ENCODE peak calls at places on chromosomes 2 and 18, in eight cellular contexts. One of them, this sample, is unnamed.

GRCh38 chr18:12053312-12053711 is 40.3 kb upstream of the ANKRD62 start:
- DNase-seq in H7: no peak
- DNase-seq in AG09309: no peak
- DNase-seq in aorta: no peak
- DNase-seq in HS-5: no peak
- DNase-seq in NCI-H1694 treated with DMSO at 0.1 percent for 48 hours: no peak
- DNase-seq in nephron progenitor cell: no peak
- DNase-seq in NCI-H510A treated with DMSO at 0.1 percent for 48 hours: no peak
- DNase-seq in this sample: no peak

GRCh38 chr2:108377411-108377810 is 343 bp upstream of the SULT1C4 start:
- DNase-seq in H7: no peak
- DNase-seq in AG09309: no peak
- DNase-seq in aorta: no peak
- DNase-seq in HS-5: no peak
- DNase-seq in NCI-H1694 treated with DMSO at 0.1 percent for 48 hours: no peak
- DNase-seq in nephron progenitor cell: no peak
- DNase-seq in NCI-H510A treated with DMSO at 0.1 percent for 48 hours: no peak
- DNase-seq in this sample: no peak

GRCh38 chr2:212299333-212299732 is 239.3 kb downstream of the ERBB4 start:
- DNase-seq in H7: no peak
- DNase-seq in AG09309: no peak
- DNase-seq in aorta: no peak
- DNase-seq in HS-5: no peak
- DNase-seq in NCI-H1694 treated with DMSO at 0.1 percent for 48 hours: peak
- DNase-seq in nephron progenitor cell: no peak
- DNase-seq in NCI-H510A treated with DMSO at 0.1 percent for 48 hours: no peak
- DNase-seq in this sample: no peak

GRCh38 chr18:13471495-13471845 is 252.9 kb downstream of the LDLRAD4 start:
- DNase-seq in H7: no peak
- DNase-seq in AG09309: no peak
- DNase-seq in aorta: no peak
- DNase-seq in HS-5: no peak
- DNase-seq in NCI-H1694 treated with DMSO at 0.1 percent for 48 hours: no peak
- DNase-seq in nephron progenitor cell: no peak
- DNase-seq in NCI-H510A treated with DMSO at 0.1 percent for 48 hours: no peak
- DNase-seq in this sample: no peak

GRCh38 chr18:79687806-79688205 is 8.2 kb downstream of the CTDP1 start:
- DNase-seq in H7: peak
- DNase-seq in AG09309: no peak
- DNase-seq in aorta: no peak
- DNase-seq in HS-5: no peak
- DNase-seq in NCI-H1694 treated with DMSO at 0.1 percent for 48 hours: no peak
- DNase-seq in nephron progenitor cell: no peak
- DNase-seq in NCI-H510A treated with DMSO at 0.1 percent for 48 hours: no peak
- DNase-seq in this sample: no peak

GRCh38 chr2:228526687-228527086 is 345.2 kb upstream of the SPHKAP start:
- DNase-seq in H7: no peak
- DNase-seq in AG09309: no peak
- DNase-seq in aorta: no peak
- DNase-seq in HS-5: no peak
- DNase-seq in NCI-H1694 treated with DMSO at 0.1 percent for 48 hours: no peak
- DNase-seq in nephron progenitor cell: no peak
- DNase-seq in NCI-H510A treated with DMSO at 0.1 percent for 48 hours: no peak
- DNase-seq in this sample: no peak

GRCh38 chr2:24855703-24856102 is 62.5 kb downstream of the CENPO start:
- DNase-seq in H7: no peak
- DNase-seq in AG09309: no peak
- DNase-seq in aorta: peak
- DNase-seq in HS-5: no peak
- DNase-seq in NCI-H1694 treated with DMSO at 0.1 percent for 48 hours: no peak
- DNase-seq in nephron progenitor cell: no peak
- DNase-seq in NCI-H510A treated with DMSO at 0.1 percent for 48 hours: no peak
- DNase-seq in this sample: peak

GRCh38 chr2:159635006-159635746 is 18.8 kb upstream of the BAZ2B start:
- DNase-seq in H7: no peak
- DNase-seq in AG09309: no peak
- DNase-seq in aorta: no peak
- DNase-seq in HS-5: no peak
- DNase-seq in NCI-H1694 treated with DMSO at 0.1 percent for 48 hours: no peak
- DNase-seq in nephron progenitor cell: no peak
- DNase-seq in NCI-H510A treated with DMSO at 0.1 percent for 48 hours: no peak
- DNase-seq in this sample: no peak

GRCh38 chr2:219358170-219359075 is 25.9 kb upstream of the RESP18 start:
- DNase-seq in H7: peak
- DNase-seq in AG09309: no peak
- DNase-seq in aorta: peak
- DNase-seq in HS-5: no peak
- DNase-seq in NCI-H1694 treated with DMSO at 0.1 percent for 48 hours: no peak
- DNase-seq in nephron progenitor cell: peak
- DNase-seq in NCI-H510A treated with DMSO at 0.1 percent for 48 hours: no peak
- DNase-seq in this sample: no peak

GRCh38 chr2:186592137-186592875 is 2.5 kb downstream of the ITGAV start:
- DNase-seq in H7: no peak
- DNase-seq in AG09309: no peak
- DNase-seq in aorta: no peak
- DNase-seq in HS-5: peak
- DNase-seq in NCI-H1694 treated with DMSO at 0.1 percent for 48 hours: no peak
- DNase-seq in nephron progenitor cell: no peak
- DNase-seq in NCI-H510A treated with DMSO at 0.1 percent for 48 hours: no peak
- DNase-seq in this sample: no peak

GRCh38 chr2:23595601-23596251 is 210.7 kb downstream of the KLHL29 start:
- DNase-seq in H7: no peak
- DNase-seq in AG09309: no peak
- DNase-seq in aorta: peak
- DNase-seq in HS-5: no peak
- DNase-seq in NCI-H1694 treated with DMSO at 0.1 percent for 48 hours: peak
- DNase-seq in nephron progenitor cell: peak
- DNase-seq in NCI-H510A treated with DMSO at 0.1 percent for 48 hours: peak
- DNase-seq in this sample: peak

GRCh38 chr2:168585700-168586099 is 129.6 kb downstream of the CERS6 start:
- DNase-seq in H7: no peak
- DNase-seq in AG09309: no peak
- DNase-seq in aorta: no peak
- DNase-seq in HS-5: no peak
- DNase-seq in NCI-H1694 treated with DMSO at 0.1 percent for 48 hours: no peak
- DNase-seq in nephron progenitor cell: no peak
- DNase-seq in NCI-H510A treated with DMSO at 0.1 percent for 48 hours: no peak
- DNase-seq in this sample: no peak

This sample was measured in NCI-H2171 treated with DMSO at 0.1 percent for 48 hours.